ENCODE peak calls at places on chromosomes 3 and 15, in five cellular contexts. B is tibial artery, O is PC-9, A is ovary, D is sigmoid colon. J is an unnamed sample. For H3K27me3, the result is how much of the 10 kb centered on the place peaks cover.

GRCh38 chr3:121852256-121852655 is 17.2 kb downstream of the EAF2 start:
- DNase-seq in B (no peak), O (no peak), A (no peak), D (no peak), J (no peak)

GRCh38 chr3:121723485-121723884 is 26.1 kb downstream of the GOLGB1 start:
- DNase-seq in B (no peak), O (no peak), A (no peak), D (no peak), J (no peak)

GRCh38 chr15:40843885-40844542 is at the start of gene SPINT1:
- DNase-seq in B (no peak), O (peak), A (no peak), D (no peak), J (peak)

GRCh38 chr15:25846377-25846776 is 16.8 kb downstream of the ATP10A start:
- DNase-seq in B (no peak), O (no peak), A (no peak), D (no peak), J (no peak)

GRCh38 chr15:29656636-29657475 is 165.4 kb downstream of the TJP1 start:
- DNase-seq in B (no peak), O (no peak), A (no peak), D (no peak), J (no peak)

GRCh38 chr3:59771760-59772159 is 721.9 kb upstream of the CFAP20DC start:
- DNase-seq in B (no peak), O (peak), A (no peak), D (no peak), J (no peak)

GRCh38 chr3:29065211-29065785 is 215.6 kb upstream of the RBMS3 start:
- DNase-seq in B (peak), O (peak), A (peak), D (peak), J (peak)

GRCh38 chr15:50181983-50182232 is at the start of gene SLC27A2:
- DNase-seq in B (no peak), O (peak), A (peak), D (no peak), J (no peak)

GRCh38 chr3:16214366-16214765 is 39.9 kb downstream of the GALNT15 start:
- DNase-seq in B (no peak), O (no peak), A (no peak), D (no peak), J (no peak)

GRCh38 chr3:195224156-195224979 is 46.6 kb downstream of the XXYLT1 start:
- DNase-seq in B (peak), O (no peak), A (no peak), D (peak), J (no peak)

GRCh38 chr3:28317438-28318022 is 31.0 kb upstream of the ZCWPW2 start:
- DNase-seq in B (no peak), O (no peak), A (no peak), D (no peak), J (no peak)

GRCh38 chr3:42500909-42501308 is 1.5 kb upstream of the VIPR1 start:
- DNase-seq in B (peak), O (no peak), A (no peak), D (peak), J (no peak)

GRCh38 chr3:66476852-66477381 is 23.9 kb downstream of the LRIG1 start:
- DNase-seq in B (no peak), O (no peak), A (no peak), D (peak), J (no peak)

GRCh38 chr3:184786271-184787010 is 25.5 kb upstream of the VPS8 start:
- DNase-seq in B (peak), O (no peak), A (peak), D (peak), J (no peak)

GRCh38 chr3:49276475-49277356 is at the start of gene C3orf62:
- DNase-seq in B (peak), O (no peak), A (peak), D (peak), J (peak)

GRCh38 chr3:9183811-9184463 is 65.5 kb downstream of the SRGAP3 start:
- DNase-seq in B (no peak), O (no peak), A (no peak), D (no peak), J (no peak)

GRCh38 chr15:68399096-68400065 is 32.6 kb downstream of the ITGA11 start:
- DNase-seq in B (no peak), O (no peak), A (no peak), D (no peak), J (no peak)

GRCh38 chr3:127069814-127070440 is 87.0 kb downstream of the PLXNA1 start:
- DNase-seq in B (peak), O (no peak), A (no peak), D (peak), J (peak)

GRCh38 chr15:42447599-42447998 is 43.3 kb downstream of the ZNF106 start:
- DNase-seq in B (no peak), O (no peak), A (no peak), D (no peak), J (no peak)
- H3K4me3 ChIP-seq in B (no peak), O (no peak), A (no peak), D (no peak), J (no peak)

GRCh38 chr3:34687671-34688070 is 889.2 kb downstream of the PDCD6IP start:
- DNase-seq in B (no peak), O (no peak), A (no peak), D (no peak), J (no peak)
- H3K27ac ChIP-seq in B (no peak), O (no peak), A (no peak), D (no peak), J (no peak)

GRCh38 chr15:86267892-86268291 is 188.2 kb downstream of the AGBL1 start:
- DNase-seq in B (no peak), O (no peak), A (no peak), D (no peak), J (no peak)

GRCh38 chr15:86266896-86267484 is 187.3 kb downstream of the AGBL1 start:
- DNase-seq in B (no peak), O (no peak), A (no peak), D (no peak), J (no peak)

GRCh38 chr15:86268558-86268957 is 188.9 kb downstream of the AGBL1 start:
- DNase-seq in B (no peak), O (no peak), A (no peak), D (no peak), J (no peak)

DNA sequence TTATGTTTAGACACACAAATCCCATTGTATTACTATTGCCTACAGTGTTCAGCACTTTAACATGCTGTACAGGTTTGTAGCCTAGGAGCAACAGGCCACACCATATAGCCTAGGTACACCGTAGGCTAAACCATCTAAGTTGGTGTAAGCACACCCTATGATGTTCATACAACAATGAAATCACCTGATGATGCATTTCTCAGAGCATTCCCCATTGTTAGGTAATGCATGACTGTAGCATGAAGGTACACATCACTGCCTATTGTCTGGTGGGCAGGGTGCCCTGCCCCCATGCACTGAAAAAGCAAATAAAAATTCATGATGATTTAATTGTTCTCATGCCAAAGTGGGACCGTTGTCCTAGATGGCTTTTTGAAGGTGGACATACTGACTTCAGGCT is 183.6 kb downstream of the AGBL1 start:
- DNase-seq in B (no peak), O (no peak), A (no peak), D (no peak), J (no peak)
- H3K27me3 ChIP-seq in B (under half), O (under half), A (under half), D (under half), J (under half)

DNA sequence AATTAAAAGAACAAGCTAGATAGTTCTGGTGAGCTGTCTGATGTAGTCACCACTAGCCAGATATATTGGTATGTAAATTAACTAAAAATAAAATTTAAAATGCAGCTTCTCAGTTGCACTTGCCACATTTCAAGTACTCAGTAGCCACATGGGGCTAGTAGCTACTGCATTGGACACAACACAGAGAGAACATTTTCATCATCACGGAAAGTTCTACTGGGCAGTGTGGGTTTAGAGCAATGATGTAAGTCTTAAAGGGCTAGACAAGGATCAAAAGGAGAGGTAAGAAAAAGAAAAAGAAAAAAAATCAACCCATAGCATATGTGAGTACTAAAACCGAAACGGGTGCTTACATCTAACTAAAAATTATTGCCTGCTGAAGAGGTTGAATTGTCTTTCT is 282.4 kb upstream of the LRRFIP2 start:
- DNase-seq in B (no peak), O (no peak), A (no peak), D (no peak), J (no peak)
- H3K4me3 ChIP-seq in B (peak), O (no peak), A (no peak), D (peak), J (no peak)

J was measured in pancreas.